ENCODE peak calls at places on chromosomes 4 and X, in nine cellular contexts. One of them, this sample, is unnamed.
A peak's percentile ranks its signal among the peaks of the same experiment; 100 is the strongest.

GRCh38 chr4:70619778-70620177 is 8.8 kb upstream of the ENAM start:
- DNase-seq in K562: no peak
- DNase-seq in suprapubic skin: no peak
- DNase-seq in H1: no peak
- DNase-seq in tibial nerve: no peak
- DNase-seq in stomach: no peak
- DNase-seq in sigmoid colon: no peak
- DNase-seq in A549: no peak
- DNase-seq in ovary: no peak
- DNase-seq in this sample: no peak

GRCh38 chr4:76485450-76485849 is 50.4 kb downstream of the SHROOM3 start:
- DNase-seq in suprapubic skin: no peak
- DNase-seq in ovary: no peak
- DNase-seq in A549: no peak
- DNase-seq in stomach: peak; percentile 49
- DNase-seq in sigmoid colon: no peak
- DNase-seq in K562: no peak
- DNase-seq in H1: peak; percentile 13
- DNase-seq in tibial nerve: no peak
- DNase-seq in this sample: peak; percentile 21

GRCh38 chr4:153398713-153399112 is 54.2 kb downstream of the MND1 start:
- DNase-seq in A549: no peak
- DNase-seq in ovary: no peak
- DNase-seq in stomach: no peak
- DNase-seq in sigmoid colon: no peak
- DNase-seq in K562: no peak
- DNase-seq in H1: no peak
- DNase-seq in tibial nerve: no peak
- DNase-seq in suprapubic skin: no peak
- DNase-seq in this sample: no peak

GRCh38 chr4:39497909-39498723 is 29.1 kb downstream of the UGDH start:
- DNase-seq in stomach: no peak
- DNase-seq in A549: peak; percentile 57
- DNase-seq in K562: no peak
- DNase-seq in tibial nerve: no peak
- DNase-seq in ovary: no peak
- DNase-seq in suprapubic skin: no peak
- DNase-seq in H1: no peak
- DNase-seq in sigmoid colon: no peak
- DNase-seq in this sample: no peak

GRCh38 chr4:99207911-99208718 is 10.9 kb downstream of the ADH6 start:
- DNase-seq in stomach: no peak
- DNase-seq in K562: no peak
- DNase-seq in sigmoid colon: no peak
- DNase-seq in tibial nerve: no peak
- DNase-seq in ovary: no peak
- DNase-seq in suprapubic skin: no peak
- DNase-seq in H1: no peak
- DNase-seq in A549: no peak
- DNase-seq in this sample: no peak

GRCh38 chrX:39883664-39884063 is 214.1 kb downstream of the BCOR start:
- DNase-seq in sigmoid colon: no peak
- DNase-seq in ovary: no peak
- DNase-seq in suprapubic skin: no peak
- DNase-seq in tibial nerve: no peak
- DNase-seq in A549: no peak
- DNase-seq in K562: no peak
- DNase-seq in H1: no peak
- DNase-seq in stomach: no peak
- DNase-seq in this sample: no peak

GRCh38 chr4:184538023-184538599 is 63.8 kb upstream of the IRF2 start:
- DNase-seq in A549: peak; percentile 90
- DNase-seq in sigmoid colon: peak; percentile 96
- DNase-seq in K562: peak; percentile 83
- DNase-seq in H1: no peak
- DNase-seq in tibial nerve: peak; percentile 85
- DNase-seq in suprapubic skin: peak; percentile 92
- DNase-seq in ovary: peak; percentile 92
- DNase-seq in stomach: peak; percentile 91
- DNase-seq in this sample: peak; percentile 89

GRCh38 chrX:111445485-111445884 is 33.5 kb upstream of the DCX start:
- DNase-seq in H1: no peak
- DNase-seq in A549: peak; percentile 39
- DNase-seq in suprapubic skin: no peak
- DNase-seq in tibial nerve: no peak
- DNase-seq in ovary: no peak
- DNase-seq in stomach: no peak
- DNase-seq in K562: peak; percentile 18
- DNase-seq in sigmoid colon: no peak
- DNase-seq in this sample: no peak

GRCh38 chrX:86237482-86237881 is 89.2 kb downstream of the DACH2 start:
- DNase-seq in sigmoid colon: no peak
- DNase-seq in K562: no peak
- DNase-seq in A549: no peak
- DNase-seq in stomach: no peak
- DNase-seq in suprapubic skin: no peak
- DNase-seq in ovary: no peak
- DNase-seq in tibial nerve: no peak
- DNase-seq in H1: no peak
- DNase-seq in this sample: no peak

GRCh38 chr4:3291969-3292570 is 751 bp upstream of the RGS12 start:
- DNase-seq in K562: peak; percentile 53
- DNase-seq in stomach: peak; percentile 75
- DNase-seq in H1: no peak
- DNase-seq in tibial nerve: no peak
- DNase-seq in ovary: peak; percentile 60
- DNase-seq in suprapubic skin: peak; percentile 83
- DNase-seq in A549: peak; percentile 42
- DNase-seq in sigmoid colon: peak; percentile 82
- DNase-seq in this sample: peak; percentile 74

GRCh38 chr4:66575024-66575696 is 904.9 kb upstream of the EPHA5 start:
- DNase-seq in A549: peak; percentile 95
- DNase-seq in ovary: no peak
- DNase-seq in stomach: no peak
- DNase-seq in sigmoid colon: no peak
- DNase-seq in H1: no peak
- DNase-seq in tibial nerve: no peak
- DNase-seq in suprapubic skin: no peak
- DNase-seq in K562: no peak
- DNase-seq in this sample: no peak

GRCh38 chrX:111098874-111099273 is 2.9 kb downstream of the PAK3 start:
- DNase-seq in ovary: peak; percentile 48
- DNase-seq in suprapubic skin: no peak
- DNase-seq in stomach: peak; percentile 62
- DNase-seq in A549: peak; percentile 47
- DNase-seq in sigmoid colon: peak; percentile 67
- DNase-seq in H1: no peak
- DNase-seq in K562: peak; percentile 69
- DNase-seq in tibial nerve: no peak
- DNase-seq in this sample: peak; percentile 42

GRCh38 chrX:14697453-14697852 is 168.1 kb downstream of the GLRA2 start:
- DNase-seq in A549: peak; percentile 53
- DNase-seq in stomach: peak; percentile 28
- DNase-seq in tibial nerve: no peak
- DNase-seq in H1: no peak
- DNase-seq in sigmoid colon: no peak
- DNase-seq in ovary: peak; percentile 18
- DNase-seq in K562: peak; percentile 12
- DNase-seq in suprapubic skin: no peak
- DNase-seq in this sample: peak; percentile 48

DNA sequence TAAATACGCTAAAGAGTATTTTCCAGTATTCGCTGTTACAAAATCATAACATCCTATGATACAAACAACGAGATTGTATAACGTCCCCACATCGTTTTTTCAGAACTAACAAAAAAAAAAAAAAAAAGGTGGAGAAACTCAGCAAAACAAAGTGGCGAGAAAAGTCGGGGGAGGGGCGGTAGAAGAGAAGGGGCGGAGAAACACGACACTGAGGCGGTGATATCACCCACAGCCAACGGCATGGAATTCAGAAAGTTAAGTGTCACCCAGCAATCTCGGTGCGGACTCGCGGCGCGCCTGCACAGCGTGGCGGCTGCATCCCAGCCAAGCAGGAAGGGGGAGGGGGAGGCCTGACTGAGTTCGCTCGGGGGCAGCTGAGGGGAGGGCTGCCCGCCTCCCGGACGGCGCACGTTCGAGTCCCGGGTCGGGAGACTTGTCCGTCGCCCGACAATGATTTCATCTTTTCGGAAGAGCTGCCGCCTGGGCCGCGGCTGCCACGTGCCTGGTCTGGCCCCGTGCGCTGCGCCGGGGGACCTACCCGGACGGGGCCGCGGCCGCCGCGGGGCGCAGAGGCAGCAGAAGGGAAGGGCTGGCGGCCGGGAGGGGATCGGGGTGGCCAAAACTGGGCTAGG is 830 bp downstream of the SETD7 start:
- DNase-seq in suprapubic skin: peak; percentile 94
- DNase-seq in tibial nerve: peak; percentile 86
- DNase-seq in ovary: peak; percentile 94
- DNase-seq in A549: peak; percentile 91
- DNase-seq in sigmoid colon: peak; percentile 96
- DNase-seq in H1: no peak
- DNase-seq in K562: peak; percentile 49
- DNase-seq in stomach: peak; percentile 86
- DNase-seq in this sample: peak; percentile 89
- TF ChIP-seq POLR2A in suprapubic skin: peak; percentile 64
- TF ChIP-seq POLR2A in tibial nerve: peak; percentile 76
- TF ChIP-seq POLR2A in ovary: peak; percentile 81
- TF ChIP-seq POLR2A in A549: peak; percentile 82
- TF ChIP-seq POLR2A in sigmoid colon: peak; percentile 63
- TF ChIP-seq POLR2A in H1: no peak
- TF ChIP-seq POLR2A in K562: no peak
- TF ChIP-seq POLR2A in stomach: no peak
- TF ChIP-seq POLR2A in this sample: peak; percentile 90

DNA sequence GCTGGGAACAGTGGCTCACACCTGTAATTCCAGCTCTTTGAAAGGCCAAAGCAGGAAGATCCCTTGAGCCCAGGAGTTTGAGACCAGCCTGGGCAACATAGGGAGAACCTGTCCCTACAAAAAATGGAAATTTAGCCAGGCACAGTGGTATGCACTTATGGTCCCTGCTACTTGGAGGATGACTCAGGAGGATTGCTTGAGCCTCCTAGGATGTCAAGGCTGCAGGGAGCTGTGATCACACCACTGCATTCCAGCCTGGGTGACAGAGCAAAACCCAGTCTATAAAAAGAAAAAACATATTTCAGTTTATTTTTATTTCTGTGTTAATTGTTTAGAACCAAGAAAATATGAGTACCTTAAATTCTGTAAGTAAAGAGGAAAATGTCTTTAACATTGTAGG is 123.7 kb downstream of the CBR4 start:
- DNase-seq in suprapubic skin: no peak
- DNase-seq in K562: no peak
- DNase-seq in H1: no peak
- DNase-seq in stomach: no peak
- DNase-seq in tibial nerve: no peak
- DNase-seq in A549: peak; percentile 25
- DNase-seq in sigmoid colon: no peak
- DNase-seq in ovary: no peak
- DNase-seq in this sample: no peak
- TF ChIP-seq EP300 in suprapubic skin: no peak
- TF ChIP-seq EP300 in K562: no peak
- TF ChIP-seq EP300 in H1: no peak
- TF ChIP-seq EP300 in stomach: no peak
- TF ChIP-seq EP300 in tibial nerve: no peak
- TF ChIP-seq EP300 in A549: no peak
- TF ChIP-seq EP300 in sigmoid colon: no peak
- TF ChIP-seq EP300 in ovary: no peak
- TF ChIP-seq EP300 in this sample: no peak

GRCh38 chr4:145938618-145939177 is at the start of gene ZNF827:
- DNase-seq in sigmoid colon: peak; percentile 84
- DNase-seq in ovary: peak; percentile 72
- DNase-seq in K562: no peak
- DNase-seq in suprapubic skin: no peak
- DNase-seq in H1: no peak
- DNase-seq in stomach: peak; percentile 59
- DNase-seq in tibial nerve: no peak
- DNase-seq in A549: peak; percentile 73
- DNase-seq in this sample: peak; percentile 78
- TF ChIP-seq POLR2A in sigmoid colon: no peak
- TF ChIP-seq POLR2A in ovary: peak; percentile 33
- TF ChIP-seq POLR2A in K562: no peak
- TF ChIP-seq POLR2A in suprapubic skin: no peak
- TF ChIP-seq POLR2A in H1: no peak
- TF ChIP-seq POLR2A in stomach: no peak
- TF ChIP-seq POLR2A in tibial nerve: no peak
- TF ChIP-seq POLR2A in A549: peak; percentile 25
- TF ChIP-seq POLR2A in this sample: peak; percentile 71

GRCh38 chr4:15695764-15696163 is 7.1 kb upstream of the BST1 start:
- DNase-seq in ovary: no peak
- DNase-seq in suprapubic skin: no peak
- DNase-seq in tibial nerve: no peak
- DNase-seq in A549: no peak
- DNase-seq in K562: no peak
- DNase-seq in H1: no peak
- DNase-seq in stomach: no peak
- DNase-seq in sigmoid colon: no peak
- DNase-seq in this sample: no peak

GRCh38 chr4:15696866-15697265 is 6.0 kb upstream of the BST1 start:
- DNase-seq in ovary: no peak
- DNase-seq in stomach: no peak
- DNase-seq in sigmoid colon: no peak
- DNase-seq in H1: no peak
- DNase-seq in tibial nerve: no peak
- DNase-seq in K562: no peak
- DNase-seq in suprapubic skin: no peak
- DNase-seq in A549: no peak
- DNase-seq in this sample: no peak

GRCh38 chr4:15691346-15692140 is 9.9 kb downstream of the FAM200B start:
- DNase-seq in H1: no peak
- DNase-seq in tibial nerve: no peak
- DNase-seq in A549: peak; percentile 49
- DNase-seq in stomach: no peak
- DNase-seq in sigmoid colon: no peak
- DNase-seq in suprapubic skin: no peak
- DNase-seq in ovary: no peak
- DNase-seq in K562: no peak
- DNase-seq in this sample: no peak

GRCh38 chr4:15694431-15694830 is 8.4 kb upstream of the BST1 start:
- DNase-seq in stomach: no peak
- DNase-seq in suprapubic skin: no peak
- DNase-seq in A549: no peak
- DNase-seq in tibial nerve: no peak
- DNase-seq in H1: no peak
- DNase-seq in sigmoid colon: no peak
- DNase-seq in K562: no peak
- DNase-seq in ovary: no peak
- DNase-seq in this sample: no peak

DNA sequence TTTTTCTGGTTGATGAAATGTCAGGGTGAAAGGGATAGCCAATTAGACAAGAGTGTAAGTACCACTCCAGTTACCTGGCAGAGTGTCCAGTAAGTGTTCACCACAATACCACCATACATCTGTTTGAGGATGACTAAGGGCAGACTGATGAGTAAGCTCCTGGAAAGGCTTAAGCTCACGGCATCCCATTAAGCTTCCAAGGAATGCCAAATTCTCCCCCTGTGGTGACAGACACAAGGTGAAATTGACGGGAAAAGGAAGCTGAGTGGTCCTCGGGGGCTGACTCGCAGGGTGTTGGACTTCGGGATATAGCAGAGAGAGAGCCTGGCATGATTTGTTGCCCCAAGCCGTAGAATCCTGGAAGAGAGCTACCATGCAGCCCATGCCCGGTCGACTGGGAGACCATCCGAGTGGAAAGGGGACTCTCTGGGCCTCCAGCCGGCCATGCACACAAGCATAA is 7.6 kb upstream of the BST1 start:
- DNase-seq in tibial nerve: no peak
- DNase-seq in suprapubic skin: no peak
- DNase-seq in K562: no peak
- DNase-seq in sigmoid colon: no peak
- DNase-seq in ovary: no peak
- DNase-seq in A549: peak; percentile 82
- DNase-seq in H1: no peak
- DNase-seq in stomach: no peak
- DNase-seq in this sample: no peak
- TF ChIP-seq EP300 in tibial nerve: no peak
- TF ChIP-seq EP300 in suprapubic skin: no peak
- TF ChIP-seq EP300 in K562: no peak
- TF ChIP-seq EP300 in sigmoid colon: no peak
- TF ChIP-seq EP300 in ovary: no peak
- TF ChIP-seq EP300 in A549: no peak
- TF ChIP-seq EP300 in H1: no peak
- TF ChIP-seq EP300 in stomach: no peak
- TF ChIP-seq EP300 in this sample: no peak

This sample was measured in transverse colon.